ENCODE peak calls at places on chromosomes 1 and 21, in five cellular contexts. O is esophagus muscularis mucosa, Y is psoas muscle, T is left colon, G is kidney epithelial cell. E is an unnamed sample.

GRCh38 chr1:89905391-89906058 is 84.7 kb downstream of the LRRC8D start:
- DNase-seq in O (no peak), Y (no peak), T (no peak), G (no peak), E (no peak)

GRCh38 chr21:29989634-29990234 is 49.9 kb upstream of the GRIK1 start:
- DNase-seq in O (no peak), Y (no peak), T (no peak), G (no peak), E (no peak)

GRCh38 chr1:43951021-43951985 is 4.6 kb downstream of the IPO13 start:
- DNase-seq in O (no peak), Y (no peak), T (no peak), G (no peak), E (no peak)

GRCh38 chr1:15703562-15703961 is 19.4 kb downstream of the PLEKHM2 start:
- DNase-seq in O (peak; percentile 94), Y (peak; percentile 83), T (peak; percentile 62), G (peak; percentile 76), E (peak; percentile 54)

GRCh38 chr1:201348211-201348566 is 29.3 kb downstream of the TNNT2 start:
- DNase-seq in O (no peak), Y (no peak), T (no peak), G (no peak), E (peak; percentile 80)

GRCh38 chr1:70200065-70200464 is 5.3 kb downstream of the LRRC40 start:
- DNase-seq in O (no peak), Y (no peak), T (no peak), G (no peak), E (no peak)

GRCh38 chr1:203907901-203908300 is 46.5 kb downstream of the SNRPE start:
- DNase-seq in O (no peak), Y (no peak), T (no peak), G (no peak), E (no peak)

GRCh38 chr1:110746644-110747259 is 72.0 kb upstream of the KCNA3 start:
- DNase-seq in O (peak; percentile 68), Y (peak; percentile 19), T (no peak), G (no peak), E (peak; percentile 43)

GRCh38 chr1:16071614-16072013 is 1.8 kb downstream of the FAM131C start:
- DNase-seq in O (no peak), Y (no peak), T (no peak), G (no peak), E (no peak)

GRCh38 chr1:206143537-206144155 is 26.5 kb upstream of the AVPR1B start:
- DNase-seq in O (peak; percentile 60), Y (no peak), T (no peak), G (no peak), E (no peak)

GRCh38 chr1:172360960-172361359 is 59.5 kb upstream of the C1orf105 start:
- DNase-seq in O (no peak), Y (no peak), T (no peak), G (no peak), E (no peak)